ENCODE peak calls at places on chromosomes 4 and X, in five cellular contexts. G is GF-D8, T is HT1080, F is LoVo, I is foreskin fibroblast. X is an unnamed sample.

GRCh38 chr4:182179105-182179504 is 64.1 kb upstream of the TENM3 start:
- DNase-seq in G (no peak), T (peak; percentile 63), F (no peak), I (peak; percentile 79), X (no peak)

GRCh38 chr4:82044141-82044993 is 329.4 kb downstream of the HNRNPD start:
- DNase-seq in G (no peak), T (peak; percentile 14), F (peak; percentile 1), I (peak; percentile 45), X (peak; percentile 82)

GRCh38 chr4:157564771-157565170 is 344.2 kb downstream of the GRIA2 start:
- DNase-seq in G (no peak), T (no peak), F (no peak), I (no peak), X (no peak)

GRCh38 chr4:37737456-37737855 is 51.3 kb upstream of the RELL1 start:
- DNase-seq in G (no peak), T (peak; percentile 80), F (no peak), I (peak; percentile 69), X (no peak)

GRCh38 chr4:124278477-124278876 is 434.1 kb downstream of the ANKRD50 start:
- DNase-seq in G (no peak), T (peak; percentile 77), F (no peak), I (no peak), X (no peak)

GRCh38 chrX:65961714-65962113 is 78.2 kb downstream of the VSIG4 start:
- DNase-seq in G (no peak), T (no peak), F (no peak), I (no peak), X (no peak)

GRCh38 chrX:71164071-71164470 is 19.4 kb downstream of the NLGN3 start:
- DNase-seq in G (no peak), T (no peak), F (no peak), I (no peak), X (no peak)

GRCh38 chr4:71685975-71686374 is 97.9 kb downstream of the GC start:
- DNase-seq in G (no peak), T (no peak), F (no peak), I (no peak), X (no peak)

GRCh38 chr4:132332932-132333722 is 816.0 kb upstream of the PCDH10 start:
- DNase-seq in G (no peak), T (no peak), F (no peak), I (peak; percentile 19), X (no peak)

GRCh38 chrX:125295337-125295736 is 24.3 kb upstream of the TEX13C start:
- DNase-seq in G (no peak), T (peak; percentile 42), F (no peak), I (no peak), X (no peak)

GRCh38 chr4:76341063-76341462 is 34.5 kb downstream of the STBD1 start:
- DNase-seq in G (no peak), T (peak; percentile 26), F (peak; percentile 5), I (peak; percentile 55), X (no peak)

GRCh38 chrX:33195698-33196097 is 15.7 kb downstream of the DMD start:
- DNase-seq in G (no peak), T (no peak), F (no peak), I (no peak), X (no peak)

X was measured in H9.